ENCODE peak calls at places on chromosomes 2 and 18, in ten cellular contexts. D, F, G, V, M, A, T, Z, X and Q are unnamed samples.

GRCh38 chr18:76613058-76613457 is 118.0 kb upstream of the ZNF516 start:
- DNase-seq in D (no peak), F (no peak), G (no peak), V (no peak), M (no peak), A (no peak), T (no peak), Z (no peak), X (no peak), Q (no peak)

GRCh38 chr2:136255648-136256461 is 137.9 kb upstream of the CXCR4 start:
- DNase-seq in D (peak; percentile 85), F (no peak), G (no peak), V (no peak), M (no peak), A (no peak), T (no peak), Z (no peak), X (no peak), Q (no peak)

GRCh38 chr2:99881901-99882591 is 260.3 kb downstream of the AFF3 start:
- DNase-seq in D (peak; percentile 73), F (no peak), G (no peak), V (no peak), M (peak; percentile 96), A (no peak), T (peak; percentile 70), Z (peak; percentile 96), X (peak; percentile 28), Q (no peak)

GRCh38 chr2:150732064-150732463 is 244.6 kb upstream of the RND3 start:
- DNase-seq in D (no peak), F (no peak), G (no peak), V (no peak), M (peak; percentile 43), A (no peak), T (peak; percentile 59), Z (peak; percentile 75), X (no peak), Q (no peak)

GRCh38 chr2:174078275-174078674 is 113.1 kb upstream of the SP3 start:
- DNase-seq in D (no peak), F (no peak), G (no peak), V (no peak), M (peak; percentile 43), A (no peak), T (peak; percentile 11), Z (no peak), X (peak; percentile 33), Q (no peak)

GRCh38 chr2:20465716-20466391 is 19.0 kb downstream of the RHOB start:
- DNase-seq in D (no peak), F (peak; percentile 42), G (no peak), V (peak; percentile 7), M (no peak), A (peak; percentile 21), T (no peak), Z (no peak), X (no peak), Q (no peak)

GRCh38 chr2:216905649-216906048 is 45.8 kb upstream of the TNP1 start:
- DNase-seq in D (no peak), F (no peak), G (no peak), V (no peak), M (no peak), A (no peak), T (no peak), Z (no peak), X (peak; percentile 44), Q (no peak)

GRCh38 chr2:67652679-67653078 is 255.5 kb downstream of the ETAA1 start:
- DNase-seq in D (no peak), F (no peak), G (no peak), V (no peak), M (no peak), A (no peak), T (no peak), Z (no peak), X (no peak), Q (no peak)

GRCh38 chr18:410103-410502 is 90.4 kb downstream of the COLEC12 start:
- DNase-seq in D (no peak), F (no peak), G (no peak), V (no peak), M (no peak), A (no peak), T (no peak), Z (no peak), X (no peak), Q (no peak)

GRCh38 chr2:134144651-134145050 is 109.2 kb upstream of the MGAT5 start:
- DNase-seq in D (no peak), F (no peak), G (no peak), V (no peak), M (no peak), A (no peak), T (no peak), Z (peak; percentile 25), X (no peak), Q (no peak)

GRCh38 chr18:11657554-11657953 is 31.5 kb upstream of the GNAL start:
- DNase-seq in D (no peak), F (no peak), G (no peak), V (no peak), M (no peak), A (no peak), T (no peak), Z (no peak), X (no peak), Q (no peak)

GRCh38 chr2:214504599-214505376 is 93.9 kb downstream of the VWC2L start:
- DNase-seq in D (no peak), F (no peak), G (no peak), V (no peak), M (no peak), A (no peak), T (no peak), Z (no peak), X (no peak), Q (no peak)

GRCh38 chr18:2857491-2858063 is 10.8 kb downstream of the EMILIN2 start:
- DNase-seq in D (no peak), F (no peak), G (no peak), V (peak; percentile 93), M (peak; percentile 94), A (peak; percentile 96), T (peak; percentile 71), Z (peak; percentile 16), X (no peak), Q (no peak)

GRCh38 chr18:41389936-41390667 is 564.9 kb upstream of the PIK3C3 start:
- DNase-seq in D (no peak), F (no peak), G (no peak), V (no peak), M (no peak), A (no peak), T (no peak), Z (no peak), X (no peak), Q (no peak)

GRCh38 chr2:200787351-200788128 is 24.2 kb upstream of the BZW1 start:
- DNase-seq in D (no peak), F (no peak), G (no peak), V (no peak), M (peak; percentile 97), A (no peak), T (peak; percentile 90), Z (peak; percentile 96), X (no peak), Q (peak; percentile 36)

GRCh38 chr18:62848946-62849345 is 133.6 kb downstream of the PHLPP1 start:
- DNase-seq in D (no peak), F (no peak), G (no peak), V (no peak), M (no peak), A (no peak), T (no peak), Z (peak; percentile 49), X (no peak), Q (no peak)

GRCh38 chr2:237128026-237128703 is 42.5 kb downstream of the COPS8 start:
- DNase-seq in D (no peak), F (no peak), G (peak; percentile 16), V (peak; percentile 98), M (peak; percentile 100), A (peak; percentile 95), T (peak; percentile 96), Z (peak; percentile 99), X (peak; percentile 28), Q (peak; percentile 88)
- TF ChIP-seq CTCF in D (no peak), F (no peak), G (no peak), V (peak; percentile 16), M (peak; percentile 23), A (no peak), T (peak; percentile 41), Z (no peak), X (no peak), Q (no peak)

GRCh38 chr2:143856973-143857372 is 662.9 kb downstream of the ZEB2 start:
- DNase-seq in D (no peak), F (no peak), G (no peak), V (no peak), M (peak; percentile 34), A (no peak), T (no peak), Z (no peak), X (no peak), Q (no peak)

GRCh38 chr2:143847257-143847656 is 672.7 kb downstream of the ZEB2 start:
- DNase-seq in D (no peak), F (no peak), G (no peak), V (no peak), M (no peak), A (no peak), T (no peak), Z (no peak), X (no peak), Q (no peak)

GRCh38 chr2:143850084-143850483 is 669.8 kb downstream of the ZEB2 start:
- DNase-seq in D (no peak), F (no peak), G (no peak), V (no peak), M (peak; percentile 15), A (no peak), T (no peak), Z (no peak), X (no peak), Q (no peak)

GRCh38 chr2:143852748-143853147 is 667.2 kb downstream of the ZEB2 start:
- DNase-seq in D (peak; percentile 29), F (no peak), G (peak; percentile 61), V (no peak), M (no peak), A (no peak), T (no peak), Z (no peak), X (peak; percentile 68), Q (peak; percentile 16)
- TF ChIP-seq CTCF in D (peak; percentile 51), F (no peak), G (no peak), V (no peak), M (no peak), A (no peak), T (no peak), Z (no peak), X (peak; percentile 84), Q (no peak)

GRCh38 chr2:98608962-98609604 is 694 bp downstream of the UNC50 start:
- DNase-seq in D (peak; percentile 24), F (no peak), G (peak; percentile 16), V (no peak), M (peak; percentile 68), A (no peak), T (peak; percentile 49), Z (peak; percentile 55), X (peak; percentile 41), Q (no peak)
- TF ChIP-seq CTCF in D (no peak), F (no peak), G (no peak), V (no peak), M (no peak), A (no peak), T (no peak), Z (no peak), X (no peak), Q (no peak)

DNA sequence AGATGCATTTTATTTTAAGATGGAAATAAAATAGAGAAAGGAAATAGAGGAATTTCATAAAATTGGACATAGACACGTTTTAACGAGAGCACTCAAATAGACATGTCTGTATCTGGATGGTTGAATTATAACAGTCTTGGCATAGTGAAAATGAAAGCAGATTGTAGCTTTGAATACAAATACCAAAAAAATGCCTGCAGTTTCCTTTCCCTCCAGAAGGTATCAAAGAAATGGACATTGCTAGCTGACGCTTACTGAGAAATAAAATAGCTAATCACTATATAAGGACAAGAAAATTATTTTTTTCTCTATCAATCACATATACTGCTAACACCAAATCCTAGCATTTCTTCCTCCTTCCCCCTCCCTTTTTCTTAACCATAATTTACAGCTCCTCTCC is 11.4 kb upstream of the MAPRE2 start:
- DNase-seq in D (peak; percentile 31), F (no peak), G (no peak), V (no peak), M (peak; percentile 59), A (no peak), T (no peak), Z (no peak), X (no peak), Q (no peak)
- TF ChIP-seq CTCF in D (no peak), F (peak; percentile 19), G (no peak), V (no peak), M (peak; percentile 13), A (no peak), T (peak; percentile 13), Z (no peak), X (no peak), Q (peak; percentile 28)